ENCODE peak calls at places on chromosomes 6 and 20, in six cellular contexts. X is breast epithelium, W is ovary, V is Peyer's patch, C is sigmoid colon, Q is upper lobe of left lung. U is an unnamed sample.
A peak's percentile ranks its signal among the peaks of the same experiment; 100 is the strongest.

GRCh38 chr20:52200870-52201269 is 9.3 kb upstream of the ZFP64 start:
- DNase-seq in X (no peak), W (no peak), V (no peak), C (no peak), Q (no peak), U (no peak)

GRCh38 chr6:151141685-151142084 is 98.1 kb upstream of the AKAP12 start:
- DNase-seq in X (no peak), W (peak; percentile 37), V (no peak), C (no peak), Q (no peak), U (no peak)

GRCh38 chr20:43536817-43537440 is 21.9 kb upstream of the SGK2 start:
- DNase-seq in X (no peak), W (no peak), V (no peak), C (no peak), Q (no peak), U (no peak)

GRCh38 chr6:157464653-157465535 is 83.9 kb downstream of the ZDHHC14 start:
- DNase-seq in X (no peak), W (no peak), V (no peak), C (no peak), Q (no peak), U (peak; percentile 89)

GRCh38 chr20:19826179-19826914 is 68.3 kb downstream of the RIN2 start:
- DNase-seq in X (no peak), W (no peak), V (no peak), C (no peak), Q (no peak), U (no peak)

GRCh38 chr20:20731945-20732296 is 19.5 kb upstream of the RALGAPA2 start:
- DNase-seq in X (no peak), W (no peak), V (no peak), C (no peak), Q (no peak), U (peak; percentile 9)

GRCh38 chr6:70389261-70389660 is 24.0 kb upstream of the FAM135A start:
- DNase-seq in X (no peak), W (no peak), V (no peak), C (no peak), Q (no peak), U (no peak)

GRCh38 chr20:8749986-8750385 is 318.9 kb upstream of the PLCB4 start:
- DNase-seq in X (no peak), W (no peak), V (no peak), C (no peak), Q (no peak), U (no peak)

GRCh38 chr6:155121699-155122098 is 126.6 kb downstream of the TIAM2 start:
- DNase-seq in X (no peak), W (no peak), V (no peak), C (peak; percentile 67), Q (no peak), U (peak; percentile 87)

GRCh38 chr6:11711644-11711993 is 67.0 kb downstream of the ADTRP start:
- DNase-seq in X (no peak), W (no peak), V (no peak), C (no peak), Q (no peak), U (no peak)

GRCh38 chr6:44503471-44503870 is 116.0 kb downstream of the CDC5L start:
- DNase-seq in X (no peak), W (no peak), V (no peak), C (no peak), Q (no peak), U (no peak)

GRCh38 chr6:113338610-113339009 is 518.5 kb upstream of the MARCKS start:
- DNase-seq in X (no peak), W (no peak), V (no peak), C (no peak), Q (no peak), U (no peak)

GRCh38 chr20:23419657-23419994 is 1.7 kb downstream of the NAPB start:
- DNase-seq in X (no peak), W (no peak), V (no peak), C (no peak), Q (no peak), U (no peak)
- H3K4me3 ChIP-seq in X (peak overlapping the region; percentile 93), W (peak overlapping the region; percentile 99), V (peak overlapping the region; percentile 81), C (no peak overlapping the region), Q (peak overlapping the region; percentile 95), U (no peak overlapping the region)

GRCh38 chr6:170443151-170443662 is 109.9 kb downstream of the PSMB1 start:
- DNase-seq in X (no peak), W (no peak), V (no peak), C (no peak), Q (no peak), U (no peak)
- TF ChIP-seq CTCF in X (no peak), W (no peak), V (no peak), C (no peak), Q (no peak), U (no peak)

GRCh38 chr20:64065062-64065972 is 2.3 kb downstream of the TCEA2 start:
- DNase-seq in X (no peak), W (no peak), V (no peak), C (no peak), Q (no peak), U (no peak)

GRCh38 chr20:64066984-64067605 is 4.1 kb downstream of the TCEA2 start:
- DNase-seq in X (no peak), W (no peak), V (no peak), C (no peak), Q (no peak), U (no peak)

GRCh38 chr20:64064145-64064698 is 1.2 kb downstream of the TCEA2 start:
- DNase-seq in X (no peak), W (peak; percentile 52), V (no peak), C (no peak), Q (no peak), U (no peak)

GRCh38 chr20:64067733-64068307 is 4.8 kb downstream of the TCEA2 start:
- DNase-seq in X (no peak), W (no peak), V (no peak), C (no peak), Q (no peak), U (no peak)

GRCh38 chr20:64065973-64066341 is 3.0 kb downstream of the TCEA2 start:
- DNase-seq in X (no peak), W (no peak), V (peak; percentile 73), C (no peak), Q (peak; percentile 47), U (no peak)
- TF ChIP-seq POLR2A in X (no peak), W (no peak), V (no peak), C (no peak), Q (no peak), U (no peak)

GRCh38 chr6:90431521-90432407 is 135.1 kb upstream of the BACH2 start:
- DNase-seq in X (no peak), W (no peak), V (no peak), C (no peak), Q (no peak), U (no peak)
- H3K4me3 ChIP-seq in X (no peak overlapping the region), W (no peak overlapping the region), V (no peak overlapping the region), C (no peak overlapping the region), Q (no peak overlapping the region), U (no peak overlapping the region)

GRCh38 chr20:12291386-12291785 is 373.7 kb downstream of the BTBD3 start:
- DNase-seq in X (no peak), W (no peak), V (no peak), C (no peak), Q (no peak), U (no peak)

GRCh38 chr20:12289476-12289875 is 371.8 kb downstream of the BTBD3 start:
- DNase-seq in X (no peak), W (no peak), V (no peak), C (no peak), Q (no peak), U (no peak)

DNA sequence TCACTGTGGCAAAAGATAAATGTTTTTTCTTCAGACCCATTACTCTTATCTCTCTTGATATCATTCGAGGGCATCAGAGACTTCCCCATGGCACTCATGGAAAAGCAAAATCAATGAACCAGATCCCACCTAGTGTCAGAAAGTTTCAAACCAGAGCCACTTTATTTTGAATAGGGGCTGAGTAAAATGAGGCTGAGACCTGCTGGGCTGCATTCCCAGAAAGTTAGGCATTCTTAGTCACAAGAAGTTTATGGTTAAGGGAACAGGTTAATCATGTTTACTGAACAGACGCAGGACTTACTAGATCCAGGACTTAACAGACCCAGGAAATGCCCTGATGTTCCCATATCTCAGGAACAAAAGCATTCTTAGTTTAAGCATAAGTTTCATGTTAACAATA is 369.9 kb downstream of the BTBD3 start:
- DNase-seq in X (no peak), W (no peak), V (no peak), C (no peak), Q (no peak), U (no peak)
- TF ChIP-seq CTCF in X (no peak), W (no peak), V (no peak), C (no peak), Q (no peak), U (no peak)

U was measured in lower leg skin.